ENCODE peak calls at places on chromosomes 16 and 17, in four cellular contexts. E is colonic mucosa, Q is mesenchymal stem cell, M is hepatocyte. G is an unnamed sample. For H3K27me3, the result is how much of the 10 kb centered on the place peaks cover.

GRCh38 chr16:57115148-57115503 is 22.7 kb downstream of the CPNE2 start:
- DNase-seq in E (no peak), Q (no peak), M (no peak), G (no peak)

GRCh38 chr16:12455287-12455798 is 348.3 kb downstream of the CPPED1 start:
- DNase-seq in M (peak), E (peak), Q (peak), G (no peak)

GRCh38 chr16:86052115-86052670 is 153.2 kb downstream of the IRF8 start:
- DNase-seq in Q (no peak), E (no peak), M (no peak), G (no peak)

GRCh38 chr17:57578608-57578990 is 166.5 kb downstream of the CCDC182 start:
- DNase-seq in Q (no peak), M (no peak), E (no peak), G (no peak)

GRCh38 chr17:80855968-80856862 is 135.4 kb upstream of the CHMP6 start:
- DNase-seq in E (no peak), Q (peak), M (peak), G (peak)

GRCh38 chr16:50699345-50700159 is 6.1 kb downstream of the NOD2 start:
- DNase-seq in E (no peak), M (no peak), Q (peak), G (peak)

GRCh38 chr16:89881368-89881730 is 8.0 kb downstream of the TCF25 start:
- DNase-seq in E (no peak), M (no peak), Q (no peak), G (no peak)

GRCh38 chr17:65371702-65372101 is 189.7 kb downstream of the AXIN2 start:
- DNase-seq in M (no peak), Q (no peak), E (peak), G (no peak)

GRCh38 chr16:2033057-2033911 is 6.6 kb downstream of the NHERF2 start:
- DNase-seq in M (peak), E (no peak), Q (peak), G (no peak)

GRCh38 chr17:41524261-41524660 is 3.8 kb downstream of the KRT19 start:
- DNase-seq in M (no peak), Q (no peak), E (no peak), G (no peak)

GRCh38 chr16:78443780-78444422 is 344.4 kb downstream of the WWOX start:
- DNase-seq in E (no peak), M (no peak), Q (peak), G (no peak)

GRCh38 chr16:84775262-84775810 is 44.4 kb upstream of the CRISPLD2 start:
- DNase-seq in M (no peak), E (no peak), Q (no peak), G (no peak)

GRCh38 chr17:77717941-77718668 is 240.4 kb upstream of the TNRC6C start:
- DNase-seq in E (peak), M (no peak), Q (no peak), G (no peak)

GRCh38 chr17:49198206-49198605 is 12.2 kb downstream of the GNGT2 start:
- DNase-seq in M (no peak), Q (no peak), E (no peak), G (no peak)

GRCh38 chr17:8964801-8965393 is 610 bp downstream of the PIK3R5 start:
- DNase-seq in E (peak), M (no peak), Q (no peak), G (no peak)

GRCh38 chr17:41393294-41393693 is 4.1 kb downstream of the KRT31 start:
- DNase-seq in E (no peak), M (no peak), Q (no peak), G (peak)

GRCh38 chr16:53872248-53873221 is 168.6 kb downstream of the FTO start:
- DNase-seq in E (no peak), M (no peak), Q (peak), G (peak)

GRCh38 chr17:79370594-79370993 is 240.3 kb downstream of the RBFOX3 start:
- DNase-seq in M (no peak), Q (no peak), E (no peak), G (no peak)

GRCh38 chr17:79374087-79374486 is 236.8 kb downstream of the RBFOX3 start:
- DNase-seq in Q (no peak), E (no peak), M (no peak), G (no peak)

GRCh38 chr17:79372470-79373238 is 238.2 kb downstream of the RBFOX3 start:
- DNase-seq in E (peak), M (peak), Q (no peak), G (no peak)

GRCh38 chr17:79370126-79370525 is 240.7 kb downstream of the RBFOX3 start:
- DNase-seq in M (no peak), Q (no peak), E (no peak), G (no peak)

DNA sequence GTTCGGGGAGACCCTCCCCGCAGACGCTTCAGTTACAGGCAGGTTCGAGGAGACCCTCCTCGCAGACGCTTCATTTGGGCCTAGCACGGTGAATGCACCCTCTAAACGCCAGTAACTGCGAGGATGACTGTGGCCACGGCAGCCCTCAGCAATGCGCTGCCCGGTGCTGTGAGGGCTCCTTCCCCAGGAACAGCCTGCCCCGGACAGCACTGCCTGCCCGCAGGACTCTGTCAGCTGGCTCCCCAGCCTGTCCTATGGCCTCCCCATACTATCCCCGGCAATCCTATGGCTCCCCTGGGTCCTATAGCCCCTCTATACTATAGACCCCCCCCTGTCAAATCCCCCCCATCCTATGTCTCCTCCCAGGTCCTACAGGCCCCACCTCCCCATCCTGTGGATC is 238.9 kb downstream of the RBFOX3 start:
- DNase-seq in Q (no peak), M (no peak), E (no peak), G (no peak)
- H3K27me3 ChIP-seq in Q (under half), M (under half), E (under half), G (under half)

GRCh38 chr16:899678-900060 is 71.1 kb downstream of the LMF1 start:
- DNase-seq in Q (no peak), E (no peak), M (no peak), G (no peak)

GRCh38 chr16:897701-898100 is 73.1 kb downstream of the LMF1 start:
- DNase-seq in Q (no peak), E (no peak), M (no peak), G (no peak)

GRCh38 chr16:897200-897543 is 73.6 kb downstream of the LMF1 start:
- DNase-seq in M (no peak), E (no peak), Q (no peak), G (no peak)

GRCh38 chr16:898761-899677 is 71.8 kb downstream of the LMF1 start:
- DNase-seq in Q (no peak), M (no peak), E (no peak), G (no peak)

GRCh38 chr16:898216-898615 is 72.6 kb downstream of the LMF1 start:
- DNase-seq in Q (no peak), M (no peak), E (no peak), G (no peak)
- H3K27ac ChIP-seq in Q (no peak), M (no peak), E (no peak), G (no peak)

DNA sequence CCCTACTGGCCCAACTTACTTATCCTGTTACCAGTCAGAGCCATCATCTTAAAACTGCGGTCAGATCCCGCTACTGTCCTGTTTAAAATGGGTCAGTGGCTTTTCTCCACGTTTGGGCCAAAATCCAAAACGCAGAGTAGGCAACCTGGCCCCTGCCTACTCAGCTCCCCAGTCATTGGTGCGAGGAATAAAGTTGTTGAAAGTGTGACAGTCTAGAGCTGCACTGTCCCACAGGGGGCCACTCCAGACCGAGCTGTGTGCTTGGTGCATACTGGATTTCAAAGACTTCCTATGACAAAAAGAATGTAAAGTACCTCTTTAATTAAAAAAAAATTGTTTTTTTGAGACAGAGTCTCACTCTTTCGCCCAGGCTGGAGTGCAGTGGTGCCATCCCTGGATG is 21.2 kb upstream of the LYRM9 start:
- DNase-seq in Q (no peak), M (no peak), E (no peak), G (no peak)
- H3K27me3 ChIP-seq in Q (under half), M (under half), E (under half), G (under half)

GRCh38 chr17:4160294-4160859 is 17.4 kb downstream of the CYB5D2 start:
- DNase-seq in M (no peak), Q (no peak), E (no peak), G (peak)
- H3K27ac ChIP-seq in M (peak), Q (no peak), E (no peak), G (no peak)

DNA sequence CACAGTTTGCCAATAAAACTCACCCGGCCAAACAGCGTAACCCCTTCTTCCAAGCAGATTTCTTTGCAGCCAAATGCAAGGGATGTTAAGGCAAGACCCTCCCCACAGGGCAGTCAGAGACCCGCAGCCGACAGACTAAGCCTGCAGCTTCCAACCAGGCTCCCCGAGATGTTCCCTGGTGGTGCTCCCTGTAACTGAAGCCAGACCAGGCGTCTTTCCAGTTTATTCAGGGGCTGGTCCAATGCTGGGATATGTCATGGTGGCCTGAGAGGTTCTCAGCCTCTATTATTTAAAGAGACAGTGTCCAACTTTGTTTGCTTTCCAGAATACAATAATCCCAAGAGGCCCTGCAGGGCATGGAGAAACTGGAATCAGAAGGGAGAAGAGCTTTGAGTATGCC is at the start of gene PMP22:
- DNase-seq in M (no peak), E (peak), Q (no peak), G (no peak)
- H3K27me3 ChIP-seq in M (under half), E (under half), Q (under half), G (half or more)